ENCODE peak calls at places on chromosomes 1 and 21, in seven cellular contexts. O is A549; Y is CD8-positive, alpha-beta T cell; R is stomach; X is cardiac muscle cell; E is PC-3; D is fibroblast of mammary gland. T is an unnamed sample.

GRCh38 chr21:42164064-42164789 is 54.7 kb upstream of the ABCG1 start:
- DNase-seq in X (peak), R (peak), D (no peak), O (peak), E (peak), Y (peak), T (no peak)

GRCh38 chr1:211741799-211742198 is 66.4 kb upstream of the NEK2 start:
- DNase-seq in Y (no peak), R (no peak), E (peak), O (no peak), X (no peak), D (peak), T (no peak)

GRCh38 chr1:151902858-151903257 is 6.5 kb downstream of the THEM4 start:
- DNase-seq in R (no peak), O (no peak), Y (no peak), X (no peak), E (no peak), D (no peak), T (no peak)

GRCh38 chr1:197958438-197958837 is 41.3 kb downstream of the LHX9 start:
- DNase-seq in R (no peak), Y (no peak), E (no peak), D (no peak), O (no peak), X (no peak), T (no peak)

GRCh38 chr1:15736035-15736665 is at the start of gene SLC25A34:
- DNase-seq in X (no peak), E (no peak), D (no peak), Y (no peak), O (no peak), R (peak), T (no peak)

GRCh38 chr1:223872308-223872878 is 26.6 kb upstream of the TP53BP2 start:
- DNase-seq in R (no peak), D (no peak), O (no peak), E (no peak), X (peak), Y (no peak), T (peak)

GRCh38 chr1:231596337-231596791 is 30.2 kb upstream of the DISC1 start:
- DNase-seq in E (no peak), D (peak), R (no peak), O (no peak), X (peak), Y (no peak), T (no peak)

GRCh38 chr1:214542275-214543199 is 8.9 kb downstream of the PTPN14 start:
- DNase-seq in X (no peak), O (no peak), E (no peak), R (no peak), D (no peak), Y (no peak), T (no peak)

GRCh38 chr1:147834189-147834588 is 68.4 kb upstream of the GJA8 start:
- DNase-seq in O (no peak), Y (no peak), E (no peak), R (no peak), D (no peak), X (no peak), T (no peak)

GRCh38 chr1:168081373-168082007 is 55.2 kb downstream of the GPR161 start:
- DNase-seq in E (no peak), Y (no peak), D (peak), O (no peak), X (peak), R (no peak), T (peak)

GRCh38 chr1:109306832-109307362 is at the start of gene MYBPHL:
- DNase-seq in D (no peak), O (no peak), X (no peak), E (no peak), R (no peak), Y (no peak), T (no peak)

GRCh38 chr1:114199017-114199594 is 45.4 kb upstream of the SYT6 start:
- DNase-seq in Y (no peak), D (no peak), E (no peak), O (no peak), R (no peak), X (no peak), T (no peak)

GRCh38 chr1:92842082-92843045 is 10.5 kb downstream of the RPL5 start:
- DNase-seq in Y (no peak), E (no peak), X (no peak), D (no peak), O (no peak), R (no peak), T (no peak)

GRCh38 chr1:54887665-54888071 is 673 bp upstream of the DHCR24 start:
- DNase-seq in D (no peak), Y (no peak), O (no peak), X (peak), R (peak), E (no peak), T (no peak)

GRCh38 chr1:217907504-217907903 is 276.4 kb downstream of the SPATA17 start:
- DNase-seq in E (peak), R (no peak), Y (no peak), D (peak), X (no peak), O (peak), T (no peak)

GRCh38 chr1:224223819-224224714 is 41.0 kb downstream of the DEGS1 start:
- DNase-seq in R (no peak), E (peak), D (peak), O (peak), Y (no peak), X (peak), T (peak)

GRCh38 chr1:98405581-98406059 is 255.9 kb upstream of the SNX7 start:
- DNase-seq in D (no peak), R (no peak), O (peak), X (no peak), Y (no peak), E (peak), T (no peak)

GRCh38 chr21:17458279-17458678 is 54.6 kb upstream of the CXADR start:
- DNase-seq in R (no peak), D (no peak), X (no peak), E (no peak), Y (no peak), O (no peak), T (no peak)

GRCh38 chr1:226778657-226779058 is 39.6 kb upstream of the ITPKB start:
- DNase-seq in E (peak), D (peak), R (peak), Y (no peak), X (peak), O (no peak), T (peak)

GRCh38 chr1:8955367-8955766 is 9.7 kb downstream of the CA6 start:
- DNase-seq in O (no peak), R (no peak), X (no peak), D (no peak), Y (no peak), E (no peak), T (no peak)

GRCh38 chr1:25167269-25168192 is 64.8 kb downstream of the SYF2 start:
- DNase-seq in D (no peak), Y (no peak), R (no peak), E (peak), O (peak), X (no peak), T (no peak)

GRCh38 chr1:77424236-77424635 is 142.4 kb downstream of the AK5 start:
- DNase-seq in Y (no peak), R (no peak), E (peak), O (no peak), X (peak), D (peak), T (no peak)

GRCh38 chr1:41433501-41433900 is 51.0 kb downstream of the EDN2 start:
- DNase-seq in Y (no peak), D (no peak), E (no peak), R (no peak), O (no peak), X (no peak), T (no peak)

GRCh38 chr1:182337736-182338571 is 53.6 kb downstream of the GLUL start:
- DNase-seq in O (no peak), D (peak), X (peak), E (no peak), Y (no peak), R (no peak), T (no peak)
- H3K4me3 ChIP-seq in O (no peak), D (no peak), X (no peak), E (no peak), Y (no peak), R (no peak), T (no peak)

DNA sequence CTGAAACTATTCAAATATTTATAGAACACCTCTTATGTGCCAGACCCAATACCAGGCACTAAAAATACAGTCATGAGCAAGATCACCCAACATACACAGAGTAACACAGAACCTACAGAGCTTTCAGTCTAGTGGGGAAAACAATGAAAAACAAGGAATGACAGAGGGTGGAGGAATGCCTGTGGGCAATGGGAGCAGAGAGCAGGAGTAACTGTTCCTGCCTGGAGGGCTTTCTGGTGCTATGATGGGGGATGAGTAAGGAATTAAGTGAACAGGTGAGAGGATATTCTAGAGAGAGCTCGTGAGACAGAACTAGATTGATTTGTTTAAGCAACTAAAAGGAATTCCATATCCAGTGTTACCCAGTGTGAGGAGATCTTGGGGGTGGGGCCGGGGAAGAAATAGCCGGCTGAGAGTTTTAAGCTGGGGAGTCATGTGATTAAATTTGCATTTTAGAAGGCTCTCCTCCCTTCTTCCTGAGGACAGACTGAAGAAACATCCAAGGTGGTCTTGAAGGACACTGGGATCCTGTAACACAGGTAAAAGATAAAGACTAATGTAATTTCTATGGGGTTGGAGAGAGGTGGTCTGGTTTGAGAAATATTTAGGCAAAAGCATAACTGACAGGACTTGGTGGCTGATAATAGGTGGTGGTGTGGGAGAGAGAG is 2.1 kb upstream of the CD53 start:
- DNase-seq in X (no peak), Y (no peak), E (no peak), O (no peak), D (no peak), R (no peak), T (no peak)
- H3K4me3 ChIP-seq in X (no peak), Y (no peak), E (no peak), O (no peak), D (no peak), R (no peak), T (no peak)

GRCh38 chr1:210252621-210253041 is 20.0 kb downstream of the SERTAD4 start:
- DNase-seq in R (peak), E (no peak), O (no peak), D (no peak), X (peak), Y (no peak), T (no peak)

GRCh38 chr1:210251680-210252490 is 19.3 kb downstream of the SERTAD4 start:
- DNase-seq in O (no peak), X (no peak), D (no peak), Y (no peak), R (peak), E (no peak), T (no peak)

GRCh38 chr1:210248341-210248740 is 15.7 kb downstream of the SERTAD4 start:
- DNase-seq in Y (no peak), X (peak), R (no peak), E (peak), D (peak), O (no peak), T (no peak)

GRCh38 chr1:210250665-210250997 is 18.0 kb downstream of the SERTAD4 start:
- DNase-seq in Y (no peak), X (peak), D (no peak), O (no peak), E (peak), R (peak), T (no peak)

DNA sequence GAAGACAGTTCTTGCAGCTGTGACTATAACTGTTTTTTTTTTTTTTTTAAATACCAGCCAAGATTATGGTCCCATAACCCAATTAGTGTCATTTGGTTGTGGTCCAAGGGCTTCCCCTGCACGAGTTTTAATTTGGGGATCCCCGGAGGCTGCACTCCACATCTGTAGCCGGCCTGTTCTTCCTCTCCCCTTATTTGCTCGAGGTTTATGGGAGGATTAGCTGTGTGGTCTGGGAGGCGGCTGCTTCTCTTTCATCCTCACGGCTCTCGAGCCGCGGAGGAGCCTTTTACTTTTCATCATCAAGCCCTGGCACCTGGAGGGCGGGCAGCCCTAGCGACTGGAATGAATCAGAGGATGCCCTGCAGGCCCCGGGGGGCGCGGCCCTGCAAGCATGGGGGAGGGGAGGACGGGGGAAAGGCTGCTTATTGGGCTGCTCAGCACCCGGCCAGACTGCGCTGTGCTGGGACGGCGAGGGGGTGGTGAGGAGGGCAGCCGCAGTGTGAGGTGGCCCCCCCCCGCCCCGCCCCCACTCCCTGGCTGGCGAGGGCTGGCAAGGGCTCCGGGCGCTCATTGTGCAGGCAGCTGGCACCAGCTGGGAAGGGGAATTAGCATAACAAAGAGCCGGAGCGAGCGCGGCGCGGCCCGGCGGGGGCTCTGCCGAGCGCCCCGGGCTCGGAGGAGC is 18.5 kb downstream of the SERTAD4 start:
- DNase-seq in R (peak), E (peak), O (peak), X (peak), Y (no peak), D (no peak), T (no peak)
- H3K4me3 ChIP-seq in R (peak), E (peak), O (peak), X (peak), Y (peak), D (peak), T (peak)

GRCh38 chr1:203095061-203095690 is 9.4 kb upstream of the MYOG start:
- DNase-seq in E (no peak), D (no peak), Y (no peak), O (no peak), R (no peak), X (no peak), T (no peak)
- H3K4me3 ChIP-seq in E (no peak), D (no peak), Y (no peak), O (no peak), R (no peak), X (no peak), T (no peak)

GRCh38 chr1:923131-923990 is at the start of gene SAMD11:
- DNase-seq in R (peak), Y (peak), O (peak), D (peak), E (peak), X (peak), T (peak)

GRCh38 chr1:923991-924618 is 382 bp downstream of the SAMD11 start:
- DNase-seq in Y (no peak), R (no peak), E (no peak), D (no peak), O (no peak), X (no peak), T (no peak)

GRCh38 chr1:925532-926421 is 2.1 kb downstream of the SAMD11 start:
- DNase-seq in D (no peak), O (peak), Y (no peak), R (no peak), E (no peak), X (peak), T (no peak)

GRCh38 chr1:927234-927633 is 3.5 kb downstream of the SAMD11 start:
- DNase-seq in D (no peak), Y (no peak), E (no peak), O (no peak), X (no peak), R (no peak), T (no peak)

DNA sequence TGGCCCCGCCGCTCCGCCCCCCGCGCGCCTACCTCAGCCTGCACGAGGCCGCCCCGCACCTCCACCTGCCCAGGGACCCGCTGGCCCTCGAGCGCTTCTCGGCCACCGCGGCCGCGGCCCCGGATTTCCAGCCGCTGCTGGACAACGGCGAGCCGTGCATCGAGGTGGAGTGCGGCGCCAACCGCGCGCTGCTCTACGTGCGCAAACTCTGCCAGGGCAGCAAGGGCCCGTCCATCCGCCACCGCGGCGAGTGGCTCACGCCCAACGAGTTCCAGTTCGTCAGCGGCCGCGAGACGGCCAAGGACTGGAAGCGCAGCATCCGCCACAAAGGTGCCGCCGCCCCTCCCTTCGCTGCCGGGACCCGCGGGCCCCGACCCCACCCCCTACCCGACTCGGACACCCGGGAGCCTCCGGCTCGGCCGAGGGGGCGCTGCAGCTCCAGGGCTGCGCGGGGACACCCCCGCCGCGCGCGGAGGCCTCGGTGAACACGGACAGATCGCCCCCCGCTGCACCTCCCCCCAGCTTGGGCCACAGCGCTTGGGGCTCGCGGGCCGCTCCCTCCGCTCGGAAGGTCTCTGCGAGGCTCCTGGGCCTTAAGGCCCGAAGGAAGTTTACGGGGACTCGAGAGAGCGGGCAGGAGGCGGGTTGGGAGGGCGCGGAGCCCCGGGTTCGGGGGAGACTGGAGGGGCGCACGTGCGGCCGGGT is 1.0 kb downstream of the SAMD11 start:
- DNase-seq in X (peak), D (no peak), R (peak), Y (no peak), E (peak), O (peak), T (no peak)
- H3K4me3 ChIP-seq in X (peak), D (no peak), R (peak), Y (peak), E (peak), O (peak), T (peak)

GRCh38 chr1:201631037-201631436 is 92.1 kb downstream of the NAV1 start:
- DNase-seq in D (no peak), X (no peak), R (no peak), Y (no peak), E (no peak), O (no peak), T (no peak)
- H3K4me3 ChIP-seq in D (no peak), X (no peak), R (no peak), Y (no peak), E (no peak), O (no peak), T (no peak)

DNA sequence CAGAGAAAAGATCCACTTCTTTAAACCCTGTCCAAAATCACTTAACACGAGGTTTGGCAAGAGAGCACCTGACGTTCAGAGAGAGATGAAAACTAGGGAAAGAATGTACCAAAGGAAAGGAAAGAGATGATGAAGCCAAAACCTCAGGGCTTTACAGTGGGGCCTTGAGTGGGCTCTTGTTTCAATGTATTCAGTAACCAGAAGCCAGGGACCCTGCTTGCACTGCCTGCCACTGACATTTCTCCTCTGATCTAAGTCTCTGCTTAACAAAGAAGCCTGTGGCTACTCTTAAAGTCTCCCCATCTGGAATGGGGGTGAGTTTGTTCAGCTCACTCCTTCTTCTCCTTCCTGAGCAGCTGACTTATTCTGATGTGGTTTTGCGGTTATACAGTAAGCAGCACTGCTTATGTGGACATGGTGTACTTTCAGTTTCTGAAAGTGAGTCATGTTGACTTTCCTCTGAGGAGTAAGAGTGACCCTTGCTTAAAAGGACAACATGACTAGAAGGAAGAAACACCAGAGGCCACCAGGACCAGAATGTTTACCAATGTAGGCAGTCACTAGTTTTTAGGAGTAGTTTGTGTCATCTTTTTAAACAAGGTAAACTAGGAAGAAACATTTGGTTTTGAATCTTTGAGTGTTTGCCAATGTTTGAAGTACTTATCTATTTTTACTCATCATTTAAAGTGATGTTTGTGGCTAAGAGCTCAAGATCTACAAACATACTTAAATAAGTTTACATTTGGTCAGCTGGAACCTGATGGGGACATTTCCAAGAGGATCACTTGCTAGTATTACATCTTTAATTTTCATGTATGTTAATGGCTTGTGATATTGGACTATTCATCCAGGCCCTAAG is 87.4 kb downstream of the FASLG start:
- DNase-seq in Y (peak), O (peak), E (peak), X (peak), D (peak), R (no peak), T (peak)
- H3K4me3 ChIP-seq in Y (no peak), O (no peak), E (peak), X (no peak), D (no peak), R (no peak), T (no peak)

GRCh38 chr1:113058861-113059441 is 14.0 kb upstream of the LRIG2 start:
- DNase-seq in X (no peak), D (no peak), R (no peak), E (no peak), O (no peak), Y (no peak), T (no peak)
- H3K4me3 ChIP-seq in X (no peak), D (no peak), R (no peak), E (no peak), O (no peak), Y (no peak), T (no peak)

GRCh38 chr1:162943627-162944026 is 82.7 kb upstream of the CCDC190 start:
- DNase-seq in Y (no peak), X (no peak), E (no peak), D (peak), R (no peak), O (no peak), T (no peak)
- H3K4me3 ChIP-seq in Y (no peak), X (no peak), E (no peak), D (no peak), R (no peak), O (no peak), T (no peak)